ENCODE peak calls at places on chromosome 3, in nine cellular contexts. P is PC-3, R is HCT116, O is neural progenitor cell, G is GM23338, D is fibroblast of lung, X is adrenal gland, T is cardiac fibroblast, M is fibroblast of pulmonary artery. Y is an unnamed sample.

GRCh38 chr3:125331243-125331642 is 43.9 kb downstream of the ZNF148 start:
- DNase-seq in P (no peak), R (no peak), O (no peak), G (no peak), D (no peak), X (no peak), T (no peak), M (no peak), Y (no peak)

GRCh38 chr3:53645754-53646153 is 151.3 kb downstream of the CACNA1D start:
- DNase-seq in P (no peak), R (no peak), O (no peak), G (no peak), D (no peak), X (peak), T (no peak), M (no peak), Y (no peak)

GRCh38 chr3:127004641-127005397 is 21.9 kb downstream of the PLXNA1 start:
- DNase-seq in P (no peak), R (no peak), O (no peak), G (no peak), D (no peak), X (no peak), T (no peak), M (no peak), Y (no peak)

GRCh38 chr3:45976191-45977091 is 19.2 kb downstream of the FYCO1 start:
- DNase-seq in P (no peak), R (no peak), O (no peak), G (no peak), D (no peak), X (no peak), T (no peak), M (no peak), Y (no peak)

GRCh38 chr3:53845103-53845880 is 927 bp downstream of the CHDH start:
- DNase-seq in P (peak), R (peak), O (peak), G (peak), D (peak), X (peak), T (peak), M (peak), Y (peak)

GRCh38 chr3:189488241-189488767 is 142.9 kb upstream of the TP63 start:
- DNase-seq in P (peak), R (no peak), O (peak), G (no peak), D (peak), X (no peak), T (peak), M (peak), Y (no peak)

GRCh38 chr3:142777927-142778326 is 54.1 kb downstream of the TRPC1 start:
- DNase-seq in P (no peak), R (no peak), O (no peak), G (no peak), D (no peak), X (no peak), T (peak), M (no peak), Y (no peak)

GRCh38 chr3:25110642-25111041 is 317.4 kb upstream of the RARB start:
- DNase-seq in P (no peak), R (no peak), O (no peak), G (no peak), D (no peak), X (no peak), T (no peak), M (no peak), Y (no peak)

GRCh38 chr3:60055765-60056164 is 1005.9 kb upstream of the CFAP20DC start:
- DNase-seq in P (peak), R (no peak), O (no peak), G (no peak), D (no peak), X (no peak), T (no peak), M (no peak), Y (no peak)

GRCh38 chr3:112061152-112061551 is 25.0 kb upstream of the C3orf52 start:
- DNase-seq in P (no peak), R (no peak), O (no peak), G (no peak), D (peak), X (no peak), T (peak), M (peak), Y (no peak)

GRCh38 chr3:29718661-29719065 is 437.8 kb downstream of the RBMS3 start:
- DNase-seq in P (peak), R (no peak), O (no peak), G (no peak), D (no peak), X (no peak), T (peak), M (peak), Y (no peak)

GRCh38 chr3:182765287-182765686 is 28.0 kb upstream of the ATP11B start:
- DNase-seq in P (no peak), R (no peak), O (no peak), G (no peak), D (no peak), X (no peak), T (no peak), M (no peak), Y (no peak)

GRCh38 chr3:42371776-42372175 is 38.6 kb downstream of the LYZL4 start:
- DNase-seq in P (no peak), R (no peak), O (no peak), G (no peak), D (no peak), X (no peak), T (no peak), M (no peak), Y (no peak)

GRCh38 chr3:52405066-52405465 is 39.8 kb downstream of the SEMA3G start:
- DNase-seq in P (no peak), R (no peak), O (no peak), G (no peak), D (no peak), X (no peak), T (no peak), M (no peak), Y (no peak)

GRCh38 chr3:172987268-172987667 is 153.8 kb downstream of the SPATA16 start:
- DNase-seq in P (peak), R (peak), O (peak), G (peak), D (no peak), X (no peak), T (peak), M (peak), Y (no peak)

GRCh38 chr3:58093573-58094195 is 85.5 kb downstream of the FLNB start:
- DNase-seq in P (peak), R (no peak), O (no peak), G (no peak), D (peak), X (no peak), T (peak), M (peak), Y (no peak)

DNA sequence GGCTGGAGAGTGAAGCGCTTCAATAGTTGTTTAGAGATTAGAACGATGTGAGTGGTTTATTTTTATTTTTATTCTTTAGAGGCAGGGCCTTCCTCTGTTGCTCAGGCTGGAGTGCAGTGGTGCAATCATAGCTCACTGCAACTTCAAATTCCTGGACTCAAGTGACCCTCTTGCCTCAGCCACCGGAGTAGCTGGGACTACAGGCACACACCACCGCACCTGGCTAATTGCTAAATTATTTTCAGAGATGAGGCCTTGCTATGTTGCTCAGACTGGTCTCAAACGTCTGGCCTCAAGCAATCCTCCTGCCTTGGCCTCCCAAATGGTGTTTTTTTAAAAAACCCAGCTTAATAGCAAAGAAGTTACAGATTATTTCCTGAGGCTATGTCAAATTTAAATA is 29.0 kb downstream of the PPARG start:
- DNase-seq in P (no peak), R (no peak), O (no peak), G (no peak), D (no peak), X (no peak), T (no peak), M (no peak), Y (no peak)
- TF ChIP-seq CTCF in P (no peak), R (no peak), O (no peak), G (no peak), D (no peak), X (no peak), T (no peak), M (no peak), Y (no peak)

GRCh38 chr3:39271363-39271762 is 8.5 kb downstream of the CX3CR1 start:
- DNase-seq in P (no peak), R (no peak), O (no peak), G (no peak), D (no peak), X (no peak), T (no peak), M (no peak), Y (no peak)
- H3K4me3 ChIP-seq in P (no peak), R (no peak), O (no peak), G (no peak), D (no peak), X (no peak), T (no peak), M (no peak), Y (no peak)

DNA sequence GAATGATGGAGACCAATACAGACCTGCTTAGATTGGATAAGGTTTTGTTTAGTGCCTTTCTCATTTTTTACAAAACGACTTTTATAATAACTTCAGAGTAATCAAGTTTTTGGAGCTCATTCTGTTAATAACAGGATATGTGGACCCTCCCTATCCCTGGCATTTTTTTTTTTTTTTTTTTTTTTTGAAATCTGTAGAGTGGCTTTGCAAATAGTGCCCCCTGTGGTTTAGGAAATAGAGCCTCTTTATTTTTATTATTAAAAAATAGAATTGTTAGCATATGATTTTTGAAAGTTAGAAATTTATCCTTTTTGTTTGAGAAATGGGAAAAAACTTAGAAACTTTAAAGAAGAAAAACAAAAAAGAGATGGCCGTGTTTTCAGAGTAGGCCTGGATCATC is 11.4 kb downstream of the SKIL start:
- DNase-seq in P (peak), R (no peak), O (no peak), G (no peak), D (peak), X (no peak), T (no peak), M (no peak), Y (no peak)
- TF ChIP-seq CTCF in P (no peak), R (peak), O (peak), G (no peak), D (no peak), X (no peak), T (peak), M (peak), Y (no peak)

DNA sequence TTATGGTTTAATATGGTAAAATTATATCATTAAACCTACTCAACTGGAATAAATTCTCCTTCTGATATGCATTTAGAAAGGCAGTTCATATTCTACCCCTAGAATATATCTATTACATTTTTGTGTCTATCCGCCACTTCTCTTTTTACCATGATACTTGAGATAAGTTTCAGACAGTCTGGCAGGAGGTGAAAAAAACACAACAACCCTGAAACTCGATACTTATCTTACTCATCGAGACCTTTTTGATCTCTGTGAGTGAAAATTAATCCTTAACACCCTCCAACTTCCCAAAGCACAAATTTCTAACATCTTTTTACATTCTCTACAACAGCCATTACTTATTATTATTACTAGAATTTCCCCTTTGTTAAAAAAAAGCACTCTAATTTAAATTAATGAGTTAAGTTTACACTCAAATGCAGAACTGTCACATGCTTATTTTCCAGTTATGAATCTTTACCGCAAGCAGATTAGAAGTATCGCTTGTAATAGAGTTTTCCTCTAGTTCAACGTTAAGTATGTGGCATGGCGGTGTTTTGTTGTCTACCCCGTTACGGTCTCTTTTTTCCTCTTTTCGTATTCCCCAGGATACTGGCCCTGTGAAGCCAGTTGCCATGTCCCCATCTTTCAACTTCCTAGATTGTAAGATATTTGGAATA is 433.1 kb downstream of the FOXP1 start:
- DNase-seq in P (no peak), R (no peak), O (no peak), G (no peak), D (no peak), X (no peak), T (no peak), M (no peak), Y (peak)
- H3K4me3 ChIP-seq in P (no peak), R (no peak), O (no peak), G (no peak), D (no peak), X (no peak), T (no peak), M (no peak), Y (no peak)

GRCh38 chr3:55904716-55905115 is 417.6 kb upstream of the WNT5A start:
- DNase-seq in P (no peak), R (no peak), O (no peak), G (no peak), D (no peak), X (no peak), T (no peak), M (no peak), Y (no peak)

GRCh38 chr3:55896155-55896554 is 409.0 kb upstream of the WNT5A start:
- DNase-seq in P (no peak), R (no peak), O (peak), G (no peak), D (no peak), X (no peak), T (no peak), M (no peak), Y (no peak)

GRCh38 chr3:55903680-55904079 is 416.6 kb upstream of the WNT5A start:
- DNase-seq in P (no peak), R (no peak), O (no peak), G (no peak), D (no peak), X (no peak), T (no peak), M (no peak), Y (no peak)

GRCh38 chr3:55897573-55898224 is 410.6 kb upstream of the WNT5A start:
- DNase-seq in P (peak), R (no peak), O (peak), G (peak), D (peak), X (no peak), T (no peak), M (no peak), Y (no peak)

DNA sequence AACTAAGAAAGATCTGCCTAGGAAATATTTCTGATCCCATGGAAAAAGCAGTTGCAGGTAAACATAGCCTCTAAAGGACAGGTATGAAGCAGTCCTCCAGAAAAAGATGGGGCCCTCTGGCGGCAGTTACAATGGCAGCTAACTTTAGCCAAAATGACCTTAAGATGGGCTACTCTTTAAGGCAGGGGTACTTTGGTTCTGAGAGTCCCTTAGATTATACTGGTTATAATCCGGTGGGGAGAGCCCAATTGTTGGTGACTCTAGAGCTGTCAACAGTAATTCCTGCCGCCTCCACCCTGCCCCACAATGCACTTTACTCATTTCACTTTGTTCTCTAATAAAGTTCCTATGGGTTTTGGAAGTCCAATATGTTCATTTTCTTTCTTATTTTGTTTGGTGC is 412.8 kb upstream of the WNT5A start:
- DNase-seq in P (peak), R (no peak), O (peak), G (peak), D (no peak), X (no peak), T (no peak), M (no peak), Y (peak)
- TF ChIP-seq CTCF in P (peak), R (no peak), O (peak), G (peak), D (peak), X (no peak), T (peak), M (peak), Y (peak)

DNA sequence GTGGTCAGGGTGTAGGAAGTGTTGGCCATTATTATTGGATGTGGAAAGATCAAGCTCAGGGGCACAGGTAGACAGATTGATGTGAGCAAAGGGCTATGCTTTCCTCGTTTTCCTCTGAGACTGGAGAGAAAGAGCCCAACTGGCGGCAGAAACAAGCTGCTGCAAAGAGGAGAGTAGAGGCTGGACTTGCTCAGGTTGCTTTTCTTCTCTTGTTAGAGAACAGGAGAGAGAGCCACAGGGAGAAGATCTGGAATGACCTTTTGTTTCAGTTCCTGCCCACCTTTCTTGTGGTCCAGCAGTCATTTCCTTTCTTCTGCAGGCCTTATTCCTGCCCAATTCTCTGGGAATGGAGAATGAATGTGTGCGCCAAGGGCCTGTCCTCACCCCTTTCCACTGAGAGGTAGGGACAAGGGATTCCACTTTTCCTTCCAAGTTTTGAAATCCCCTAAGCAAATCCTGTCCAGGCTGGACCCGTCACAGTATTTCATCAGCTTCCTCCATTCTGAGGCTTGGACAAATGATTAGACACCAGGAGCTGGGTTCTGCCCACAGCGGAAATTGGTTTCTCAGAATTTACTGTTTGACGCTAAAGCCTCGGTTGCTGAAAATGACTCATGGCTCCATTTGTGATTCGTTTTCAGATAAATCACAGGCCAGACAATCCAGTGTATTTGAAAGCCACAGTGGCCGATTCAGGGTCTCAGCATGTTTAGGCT is 16.1 kb downstream of the ZNF80 start:
- DNase-seq in P (no peak), R (no peak), O (no peak), G (no peak), D (no peak), X (no peak), T (peak), M (peak), Y (peak)
- H3K4me3 ChIP-seq in P (no peak), R (no peak), O (no peak), G (no peak), D (no peak), X (no peak), T (no peak), M (no peak), Y (no peak)

Y was measured in GM12865.